ENCODE peak calls at places on chromosomes 7 and 10, in four cellular contexts. One of them, this sample, is unnamed.

GRCh38 chr7:29332875-29333482 is 138.4 kb downstream of the CHN2 start:
- DNase-seq in A172: no peak
- DNase-seq in RPMI8226: no peak
- DNase-seq in ELF-1: no peak
- DNase-seq in this sample: no peak

GRCh38 chr10:5762531-5762930 is 50.7 kb downstream of the GDI2 start:
- DNase-seq in A172: no peak
- DNase-seq in RPMI8226: no peak
- DNase-seq in ELF-1: no peak
- DNase-seq in this sample: no peak

GRCh38 chr7:94441138-94441537 is 46.4 kb downstream of the COL1A2 start:
- DNase-seq in A172: no peak
- DNase-seq in RPMI8226: no peak
- DNase-seq in ELF-1: no peak
- DNase-seq in this sample: no peak

GRCh38 chr7:77316219-77316978 is 99.8 kb downstream of the GSAP start:
- DNase-seq in A172: no peak
- DNase-seq in RPMI8226: no peak
- DNase-seq in ELF-1: no peak
- DNase-seq in this sample: no peak

GRCh38 chr10:77738496-77739158 is 101.0 kb upstream of the KCNMA1 start:
- DNase-seq in A172: no peak
- DNase-seq in RPMI8226: no peak
- DNase-seq in ELF-1: no peak
- DNase-seq in this sample: no peak

GRCh38 chr7:143411976-143412708 is 3.5 kb upstream of the EPHA1 start:
- DNase-seq in A172: no peak
- DNase-seq in RPMI8226: no peak
- DNase-seq in ELF-1: no peak
- DNase-seq in this sample: no peak

GRCh38 chr7:87190806-87191205 is 28.7 kb downstream of the TMEM243 start:
- DNase-seq in A172: no peak
- DNase-seq in RPMI8226: no peak
- DNase-seq in ELF-1: no peak
- DNase-seq in this sample: no peak

GRCh38 chr7:2512179-2512644 is 7.4 kb upstream of the LFNG start:
- DNase-seq in A172: no peak
- DNase-seq in RPMI8226: no peak
- DNase-seq in ELF-1: no peak
- DNase-seq in this sample: no peak

GRCh38 chr10:61819208-61819607 is 82.3 kb upstream of the ARID5B start:
- DNase-seq in A172: no peak
- DNase-seq in RPMI8226: no peak
- DNase-seq in ELF-1: no peak
- DNase-seq in this sample: no peak

GRCh38 chr7:117008849-117009531 is 55.7 kb downstream of the ST7 start:
- DNase-seq in A172: peak
- DNase-seq in RPMI8226: peak
- DNase-seq in ELF-1: no peak
- DNase-seq in this sample: peak

GRCh38 chr7:54541941-54542618 is at the start of gene VSTM2A:
- DNase-seq in A172: no peak
- DNase-seq in RPMI8226: no peak
- DNase-seq in ELF-1: peak
- DNase-seq in this sample: no peak

GRCh38 chr10:131943021-131943814 is 38.5 kb downstream of the BNIP3 start:
- DNase-seq in A172: peak
- DNase-seq in RPMI8226: no peak
- DNase-seq in ELF-1: peak
- DNase-seq in this sample: no peak

GRCh38 chr7:116423499-116423898 is 76.0 kb upstream of the CAV2 start:
- DNase-seq in A172: no peak
- DNase-seq in RPMI8226: no peak
- DNase-seq in ELF-1: no peak
- DNase-seq in this sample: no peak

GRCh38 chr10:69807122-69807521 is 5.4 kb downstream of the COL13A1 start:
- DNase-seq in A172: peak
- DNase-seq in RPMI8226: no peak
- DNase-seq in ELF-1: no peak
- DNase-seq in this sample: no peak

GRCh38 chr7:25656581-25657026 is 428.3 kb upstream of the NPVF start:
- DNase-seq in A172: no peak
- DNase-seq in RPMI8226: no peak
- DNase-seq in ELF-1: no peak
- DNase-seq in this sample: no peak

GRCh38 chr10:16442914-16443313 is 6.1 kb downstream of the PTER start:
- DNase-seq in A172: no peak
- DNase-seq in RPMI8226: no peak
- DNase-seq in ELF-1: no peak
- DNase-seq in this sample: no peak

GRCh38 chr7:44798649-44799275 is 2.3 kb downstream of the PPIA start:
- DNase-seq in A172: no peak
- DNase-seq in RPMI8226: no peak
- DNase-seq in ELF-1: no peak
- DNase-seq in this sample: no peak

GRCh38 chr7:123131140-123131539 is 68.6 kb downstream of the SLC13A1 start:
- DNase-seq in A172: no peak
- DNase-seq in RPMI8226: no peak
- DNase-seq in ELF-1: no peak
- DNase-seq in this sample: no peak